ENCODE peak calls at places on chromosomes 11 and 22, in ten cellular contexts. P is cardiac muscle cell; Y is NCI-H345; L is stimulated activated CD8-positive, alpha-beta memory T cell treated with anti-CD3 and anti-CD28 coated beads, Interleukin-7, amount 100 ng/mL, for 48 hours; J is iPS-NIHi11; F is dorsolateral prefrontal cortex; R is lung; A is breast epithelium; T is body of pancreas; O is pulmonary artery endothelial cell. E is an unnamed sample.

GRCh38 chr11:83054001-83054400 is 17.7 kb downstream of the RAB30 start:
- DNase-seq in A (no peak), O (no peak), L (no peak), F (no peak), P (no peak), R (no peak), J (no peak), Y (no peak), T (no peak), E (no peak)

GRCh38 chr11:59901306-59901705 is 22.7 kb downstream of the OOSP3 start:
- DNase-seq in O (peak), T (no peak), R (no peak), Y (no peak), A (no peak), J (no peak), L (no peak), P (peak), F (no peak), E (no peak)

GRCh38 chr11:45560153-45560934 is 105.1 kb downstream of the CHST1 start:
- DNase-seq in F (no peak), Y (no peak), R (no peak), A (no peak), P (peak), T (no peak), O (no peak), J (no peak), L (no peak), E (no peak)

GRCh38 chr22:32870474-32870873 is 69.0 kb downstream of the TIMP3 start:
- DNase-seq in Y (no peak), L (no peak), R (no peak), A (no peak), J (no peak), F (no peak), T (no peak), P (no peak), O (no peak), E (no peak)

GRCh38 chr22:46457502-46458488 is 79.6 kb downstream of the CELSR1 start:
- DNase-seq in A (no peak), J (no peak), F (no peak), P (peak), Y (no peak), R (no peak), T (no peak), O (no peak), L (no peak), E (no peak)

GRCh38 chr11:19648321-19648720 is 64.3 kb upstream of the NAV2 start:
- DNase-seq in O (no peak), R (no peak), L (no peak), P (no peak), J (no peak), T (no peak), Y (no peak), A (no peak), F (no peak), E (no peak)

GRCh38 chr11:569273-569885 is 6.9 kb upstream of the PHRF1 start:
- DNase-seq in P (no peak), T (no peak), Y (no peak), J (no peak), A (no peak), R (no peak), O (no peak), F (no peak), L (no peak), E (no peak)

GRCh38 chr22:24156915-24157782 is 24.1 kb upstream of the SUSD2 start:
- DNase-seq in F (peak), J (peak), O (peak), L (peak), A (peak), R (peak), Y (peak), P (peak), T (peak), E (no peak)

GRCh38 chr11:107856981-107857517 is 1.5 kb downstream of the SLC35F2 start:
- DNase-seq in A (no peak), J (no peak), L (no peak), R (no peak), F (no peak), T (no peak), Y (no peak), P (no peak), O (no peak), E (no peak)

GRCh38 chr11:75627879-75628668 is 40.8 kb downstream of the MAP6 start:
- DNase-seq in T (no peak), P (peak), Y (no peak), J (peak), R (no peak), A (no peak), L (no peak), F (no peak), O (no peak), E (no peak)

GRCh38 chr11:45818961-45819605 is 14.1 kb downstream of the SLC35C1 start:
- DNase-seq in L (no peak), F (no peak), O (no peak), P (no peak), Y (no peak), R (no peak), J (no peak), T (no peak), A (no peak), E (no peak)

GRCh38 chr11:12088047-12088481 is 22.3 kb upstream of the MICAL2 start:
- DNase-seq in P (peak), T (no peak), L (no peak), F (peak), J (no peak), R (no peak), O (no peak), A (peak), Y (no peak), E (no peak)

GRCh38 chr11:17643506-17644405 is 75.6 kb upstream of the MYOD1 start:
- DNase-seq in T (no peak), R (no peak), P (no peak), Y (no peak), A (no peak), F (no peak), O (no peak), J (no peak), L (no peak), E (no peak)

GRCh38 chr11:22477312-22477711 is 139.1 kb downstream of the SLC17A6 start:
- DNase-seq in L (no peak), O (no peak), T (no peak), A (no peak), J (no peak), R (no peak), P (no peak), F (no peak), Y (no peak), E (no peak)

GRCh38 chr11:122748968-122749687 is 89.2 kb upstream of the CRTAM start:
- DNase-seq in A (no peak), F (peak), P (peak), T (peak), L (no peak), O (no peak), Y (no peak), J (no peak), R (peak), E (no peak)

GRCh38 chr11:17063171-17064002 is 14.1 kb downstream of the RPS13 start:
- DNase-seq in T (peak), P (peak), J (peak), A (no peak), Y (peak), R (peak), O (no peak), F (peak), L (no peak), E (no peak)

GRCh38 chr11:65576867-65577755 is 1.3 kb downstream of the EHBP1L1 start:
- DNase-seq in T (peak), J (no peak), P (peak), O (no peak), F (no peak), R (no peak), L (no peak), A (no peak), Y (no peak), E (no peak)

GRCh38 chr11:721913-722811 is 16.1 kb downstream of the EPS8L2 start:
- DNase-seq in A (no peak), J (peak), L (no peak), T (no peak), F (no peak), Y (peak), R (no peak), P (no peak), O (no peak), E (no peak)

GRCh38 chr11:111206472-111206871 is 39.1 kb upstream of the POU2AF2 start:
- DNase-seq in R (no peak), L (no peak), F (no peak), P (peak), A (no peak), O (no peak), J (no peak), T (no peak), Y (no peak), E (peak)

GRCh38 chr11:117385471-117385870 is 57.8 kb downstream of the CEP164 start:
- DNase-seq in P (no peak), L (no peak), R (no peak), O (no peak), A (no peak), F (no peak), Y (no peak), T (no peak), J (no peak), E (no peak)

GRCh38 chr22:30636226-30637077 is 871 bp downstream of the SLC35E4 start:
- DNase-seq in T (peak), P (no peak), R (no peak), L (no peak), Y (no peak), A (peak), O (no peak), J (no peak), F (peak), E (no peak)

GRCh38 chr11:19049351-19049750 is 11.2 kb downstream of the MRGPRX2 start:
- DNase-seq in F (no peak), Y (no peak), L (no peak), T (no peak), O (no peak), P (no peak), A (no peak), R (no peak), J (no peak), E (no peak)

GRCh38 chr22:35266277-35266676 is 9.0 kb downstream of the HMGXB4 start:
- DNase-seq in F (no peak), T (no peak), R (no peak), L (no peak), Y (no peak), A (no peak), J (no peak), P (no peak), O (no peak), E (peak)

GRCh38 chr11:116647305-116648080 is 125.3 kb downstream of the BUD13 start:
- DNase-seq in R (no peak), J (no peak), O (no peak), L (no peak), T (no peak), P (no peak), Y (no peak), A (no peak), F (no peak), E (no peak)

GRCh38 chr11:62923634-62924411 is 2.7 kb upstream of the CHRM1 start:
- DNase-seq in P (no peak), L (no peak), F (peak), O (no peak), A (no peak), Y (peak), T (no peak), J (peak), R (no peak), E (no peak)

GRCh38 chr11:134939905-134940304 is 527.9 kb upstream of the B3GAT1 start:
- DNase-seq in R (no peak), A (no peak), L (no peak), J (no peak), Y (peak), P (peak), O (no peak), T (no peak), F (no peak), E (no peak)

GRCh38 chr11:61834278-61835004 is 6.3 kb downstream of the FADS2 start:
- DNase-seq in L (no peak), P (peak), O (peak), F (peak), T (peak), J (peak), R (no peak), Y (peak), A (no peak), E (no peak)

GRCh38 chr11:15258433-15259350 is 144.0 kb downstream of the INSC start:
- DNase-seq in T (peak), L (no peak), O (no peak), J (peak), Y (peak), P (peak), A (no peak), R (no peak), F (no peak), E (peak)

GRCh38 chr11:107592813-107593212 is 1.9 kb downstream of the ELMOD1 start:
- DNase-seq in Y (no peak), F (no peak), R (no peak), L (no peak), A (no peak), P (peak), O (no peak), T (no peak), J (no peak), E (no peak)

GRCh38 chr11:75384438-75385080 is 14.8 kb upstream of the RPS3 start:
- DNase-seq in R (peak), T (peak), O (no peak), J (peak), A (peak), P (peak), L (peak), F (peak), Y (peak), E (no peak)

GRCh38 chr22:45997077-45997774 is 20.3 kb upstream of the WNT7B start:
- DNase-seq in O (peak), L (no peak), F (peak), Y (peak), T (peak), P (peak), J (peak), A (peak), R (peak), E (no peak)

GRCh38 chr11:64923151-64923661 is 1.3 kb upstream of the PPP2R5B start:
- DNase-seq in O (no peak), L (no peak), Y (no peak), R (no peak), A (no peak), F (no peak), J (no peak), P (no peak), T (no peak), E (no peak)

GRCh38 chr11:44761546-44761961 is 34.8 kb downstream of the TSPAN18 start:
- DNase-seq in T (no peak), O (no peak), Y (no peak), P (no peak), F (no peak), A (no peak), R (no peak), L (no peak), J (no peak), E (peak)

GRCh38 chr11:130874955-130875531 is 41.2 kb downstream of the SNX19 start:
- DNase-seq in F (no peak), A (no peak), P (no peak), T (no peak), R (no peak), L (no peak), O (no peak), Y (no peak), J (no peak), E (no peak)

GRCh38 chr11:102157219-102157618 is 47.0 kb downstream of the YAP1 start:
- DNase-seq in Y (peak), O (no peak), J (peak), P (peak), A (peak), T (peak), L (no peak), F (no peak), R (peak), E (peak)

GRCh38 chr22:45640941-45641621 is 30.6 kb upstream of the ATXN10 start:
- DNase-seq in F (no peak), T (no peak), R (no peak), O (no peak), P (no peak), J (no peak), Y (no peak), L (no peak), A (no peak), E (no peak)

GRCh38 chr11:45692808-45693453 is 27.5 kb upstream of the CHST1 start:
- DNase-seq in R (no peak), J (no peak), F (no peak), Y (no peak), O (no peak), P (no peak), A (no peak), L (no peak), T (no peak), E (no peak)

GRCh38 chr22:19871845-19872778 is 17.4 kb upstream of the GNB1L start:
- DNase-seq in F (no peak), T (peak), P (no peak), Y (no peak), A (no peak), R (no peak), L (no peak), J (peak), O (no peak), E (no peak)

GRCh38 chr11:18135308-18135707 is 2.9 kb downstream of the MRGPRX3 start:
- DNase-seq in A (no peak), Y (no peak), T (no peak), R (no peak), J (no peak), F (no peak), L (no peak), O (no peak), P (no peak), E (no peak)